ENCODE peak calls at places on chromosomes 16 and 17, in six cellular contexts. G is stomach, B is prostate gland, R is body of pancreas, Z is heart left ventricle, C is adrenal gland. L is an unnamed sample.

GRCh38 chr16:53358884-53359283 is 75.4 kb upstream of the RBL2 start:
- DNase-seq in B (no peak), G (no peak), R (no peak), Z (no peak), C (no peak), L (no peak)

GRCh38 chr16:25035494-25036405 is 20.6 kb upstream of the ARHGAP17 start:
- DNase-seq in R (no peak), G (no peak), C (no peak), B (no peak), Z (no peak), L (no peak)

GRCh38 chr16:66988197-66988788 is at the start of gene CES4A:
- DNase-seq in R (no peak), C (peak), B (no peak), Z (no peak), G (no peak), L (no peak)

GRCh38 chr17:37608369-37609169 is 649 bp downstream of the SYNRG start:
- DNase-seq in G (peak), C (no peak), Z (no peak), R (no peak), B (peak), L (no peak)

GRCh38 chr17:40705567-40705966 is 2.0 kb upstream of the KRT24 start:
- DNase-seq in B (no peak), Z (no peak), G (no peak), R (no peak), C (no peak), L (no peak)

GRCh38 chr17:2155482-2156051 is 100.7 kb downstream of the HIC1 start:
- DNase-seq in G (no peak), B (no peak), C (no peak), R (no peak), Z (no peak), L (no peak)

GRCh38 chr16:88927010-88927409 is 50.0 kb downstream of the CBFA2T3 start:
- DNase-seq in Z (no peak), R (peak), C (peak), B (no peak), G (no peak), L (no peak)

GRCh38 chr17:45314761-45315549 is 1.9 kb downstream of the MAP3K14 start:
- DNase-seq in Z (no peak), C (no peak), B (no peak), G (no peak), R (no peak), L (no peak)

GRCh38 chr16:56767018-56767417 is 37.1 kb downstream of the NUP93 start:
- DNase-seq in B (no peak), R (no peak), G (no peak), C (no peak), Z (no peak), L (no peak)

GRCh38 chr17:78935419-78936323 is 10.5 kb upstream of the TIMP2 start:
- DNase-seq in Z (peak), C (peak), G (peak), B (no peak), R (peak), L (peak)

GRCh38 chr17:73644145-73645049 is at the start of gene SDK2:
- DNase-seq in G (peak), Z (peak), R (no peak), C (no peak), B (peak), L (no peak)

GRCh38 chr16:50457979-50458461 is 89.2 kb upstream of the BRD7 start:
- DNase-seq in B (no peak), G (no peak), C (no peak), R (no peak), Z (no peak), L (no peak)

GRCh38 chr17:12927541-12928425 is 90.0 kb downstream of the ELAC2 start:
- DNase-seq in Z (peak), B (no peak), G (no peak), R (no peak), C (peak), L (peak)

GRCh38 chr16:55120408-55120807 is 189.7 kb downstream of the IRX5 start:
- DNase-seq in G (no peak), C (no peak), R (no peak), Z (no peak), B (no peak), L (no peak)

GRCh38 chr17:83173997-83174858 is 94.8 kb downstream of the METRNL start:
- DNase-seq in Z (peak), R (peak), B (peak), G (no peak), C (peak), L (peak)

GRCh38 chr16:64410306-64410705 is 711.6 kb downstream of the CDH11 start:
- DNase-seq in R (no peak), B (no peak), G (no peak), C (no peak), Z (no peak), L (no peak)

GRCh38 chr16:69501956-69502457 is 63.8 kb upstream of the NFAT5 start:
- DNase-seq in C (no peak), Z (no peak), R (no peak), G (no peak), B (no peak), L (no peak)

GRCh38 chr16:68354816-68355215 is 44.0 kb downstream of the PRMT7 start:
- DNase-seq in R (no peak), G (no peak), Z (no peak), B (no peak), C (no peak), L (no peak)

GRCh38 chr17:78130439-78131101 is at the start of gene TMC8:
- DNase-seq in Z (no peak), R (no peak), G (peak), C (no peak), B (no peak), L (no peak)

GRCh38 chr17:58756246-58757161 is 850 bp downstream of the PPM1E start:
- DNase-seq in C (peak), R (peak), Z (no peak), B (no peak), G (no peak), L (no peak)

GRCh38 chr16:60452646-60453045 is 1583.6 kb downstream of the CDH8 start:
- DNase-seq in G (no peak), Z (no peak), B (no peak), R (no peak), C (no peak), L (no peak)

GRCh38 chr16:19478505-19478904 is 43.4 kb downstream of the GDE1 start:
- DNase-seq in R (no peak), B (no peak), C (no peak), Z (no peak), G (no peak), L (no peak)

GRCh38 chr17:45307290-45308015 is 9.4 kb downstream of the MAP3K14 start:
- DNase-seq in B (peak), G (no peak), R (peak), Z (no peak), C (no peak), L (peak)

GRCh38 chr16:11297492-11298142 is 16.5 kb upstream of the PRM1 start:
- DNase-seq in G (peak), Z (peak), R (peak), C (peak), B (peak), L (peak)

GRCh38 chr17:58506354-58507080 is 7.9 kb downstream of the MTMR4 start:
- DNase-seq in Z (no peak), G (no peak), C (no peak), B (no peak), R (no peak), L (no peak)

GRCh38 chr16:15857779-15858560 is 1.1 kb upstream of the MYH11 start:
- DNase-seq in Z (peak), R (peak), C (peak), B (peak), G (peak), L (peak)

GRCh38 chr16:50216231-50216630 is 50.1 kb upstream of the ADCY7 start:
- DNase-seq in Z (no peak), G (no peak), C (no peak), B (no peak), R (no peak), L (no peak)

GRCh38 chr17:7887482-7888183 is 956 bp upstream of the CHD3 start:
- DNase-seq in R (peak), Z (peak), B (peak), C (peak), G (peak), L (peak)

GRCh38 chr17:7888184-7888920 is at the start of gene CHD3:
- DNase-seq in Z (no peak), B (peak), C (peak), R (peak), G (peak), L (no peak)

GRCh38 chr17:7886227-7887037 is 2.2 kb upstream of the CHD3 start:
- DNase-seq in G (peak), R (peak), B (peak), Z (peak), C (peak), L (peak)

GRCh38 chr17:7885357-7886226 is 3.0 kb upstream of the CHD3 start:
- DNase-seq in C (peak), R (peak), G (peak), B (peak), Z (peak), L (peak)

DNA sequence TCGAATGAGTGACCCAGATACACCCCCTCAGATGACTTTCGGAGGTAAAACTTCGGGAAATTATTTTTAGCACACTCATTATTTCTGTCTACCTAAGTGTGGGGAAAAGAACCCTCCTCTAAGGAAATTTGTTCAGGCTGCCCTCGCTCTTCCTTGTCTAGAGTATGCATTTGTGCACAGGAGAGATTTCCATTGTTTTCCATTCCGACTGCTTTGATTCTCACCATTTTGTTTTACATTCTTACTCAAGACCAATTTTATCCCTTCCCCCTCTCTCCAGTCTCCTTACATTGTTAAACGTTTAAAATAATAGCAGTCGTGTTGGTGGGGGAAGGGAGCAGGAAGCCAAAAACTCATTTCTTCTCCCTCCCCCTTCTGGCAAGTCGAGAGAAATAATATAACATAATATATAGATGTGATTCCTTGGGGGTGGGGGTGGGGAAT is 1.5 kb upstream of the CHD3 start:
- DNase-seq in G (no peak), R (no peak), B (no peak), C (no peak), Z (no peak), L (no peak)
- TF ChIP-seq CTCF in G (peak), R (no peak), B (no peak), C (no peak), Z (no peak), L (no peak)

GRCh38 chr17:38869647-38870258 is at the start of gene LASP1:
- DNase-seq in G (peak), B (peak), C (peak), Z (peak), R (peak), L (peak)
- TF ChIP-seq POLR2A in G (no peak), B (peak), C (peak), Z (no peak), R (peak), L (peak)

GRCh38 chr16:14013571-14014283 is 57.4 kb upstream of the MRTFB start:
- DNase-seq in R (peak), G (no peak), C (no peak), Z (no peak), B (no peak), L (peak)
- H3K27ac ChIP-seq in R (peak), G (peak), C (peak), Z (peak), B (no peak), L (peak)

GRCh38 chr16:70651524-70651923 is 5.2 kb downstream of the IL34 start:
- DNase-seq in R (no peak), G (no peak), B (no peak), Z (no peak), C (no peak), L (no peak)
- TF ChIP-seq CTCF in R (no peak), G (no peak), B (no peak), Z (no peak), C (no peak), L (no peak)

GRCh38 chr16:80938035-80938927 is 68.4 kb downstream of the CMC2 start:
- DNase-seq in R (peak), B (peak), C (peak), G (no peak), Z (peak), L (peak)
- TF ChIP-seq POLR2A in R (no peak), B (no peak), C (no peak), G (no peak), Z (no peak), L (no peak)

DNA sequence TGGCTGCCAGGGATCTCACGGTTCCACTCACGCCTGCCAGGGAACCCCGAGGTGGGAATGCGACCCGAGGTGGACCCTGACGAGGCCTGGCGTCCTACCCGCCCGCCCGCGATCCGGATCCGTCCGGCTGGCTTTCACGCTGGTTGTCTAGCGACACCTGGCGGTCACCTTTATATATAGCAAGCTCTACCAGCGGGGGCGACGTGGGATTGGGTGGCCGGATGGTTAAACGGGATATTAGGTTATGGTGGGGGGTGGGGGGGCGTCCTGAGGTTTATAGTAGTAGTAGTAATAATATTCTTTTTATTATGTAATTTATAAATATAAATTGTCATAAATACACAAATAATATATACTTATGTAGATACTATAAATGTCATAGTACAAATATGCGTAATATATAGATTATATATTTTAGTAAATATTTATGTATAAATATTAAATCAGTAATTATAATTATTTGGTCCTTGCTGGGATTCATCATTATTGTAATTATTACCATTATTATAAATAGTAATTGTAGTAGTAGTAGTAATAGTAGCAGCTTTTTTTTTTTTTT is 136.9 kb downstream of the KCNJ12 start:
- DNase-seq in C (peak), Z (peak), B (peak), G (peak), R (peak), L (peak)
- H3K27ac ChIP-seq in C (no peak), Z (no peak), B (no peak), G (no peak), R (no peak), L (no peak)

DNA sequence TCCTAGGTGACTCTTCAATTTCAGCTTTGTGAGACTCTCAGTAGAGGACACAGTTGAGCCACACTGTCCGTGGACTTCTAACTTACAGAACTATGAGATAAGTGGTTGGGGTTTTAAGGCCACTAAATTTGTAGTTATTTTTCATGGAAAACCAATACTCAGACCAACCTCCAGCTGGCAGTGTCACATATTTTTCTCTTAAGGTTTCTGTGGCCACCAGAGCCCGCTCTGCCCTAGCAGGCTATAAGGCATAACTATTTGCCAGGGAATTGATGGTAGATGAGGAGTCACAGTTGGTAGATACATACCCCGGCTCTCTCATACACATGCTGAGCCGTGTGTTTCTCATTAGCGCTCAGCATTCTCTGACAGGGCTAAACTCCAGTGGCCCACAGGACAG is 336.8 kb upstream of the MON1B start:
- DNase-seq in G (no peak), B (no peak), C (no peak), Z (no peak), R (peak), L (no peak)
- TF ChIP-seq CTCF in G (no peak), B (no peak), C (peak), Z (no peak), R (no peak), L (no peak)